ENCODE peak calls at places on chromosomes 7 and 10, in seven cellular contexts. D is stimulated activated CD4-positive, alpha-beta T cell treated with anti-CD3 and anti-CD28 coated beads, Interleukin-1b, Interleukin-23, amount 100 ng/mL, for 1 hour; O is cardiac fibroblast; Z is H54; L is cerebellar cortex; N is colonic mucosa; A is NCI-H1105. X is an unnamed sample.

GRCh38 chr7:105611856-105612775 is 30.8 kb upstream of the EFCAB10 start:
- DNase-seq in D (no peak), O (peak), Z (peak), L (no peak), N (no peak), A (no peak), X (peak)

GRCh38 chr10:132229834-132230556 is 43.2 kb downstream of the DPYSL4 start:
- DNase-seq in D (no peak), O (no peak), Z (no peak), L (peak), N (peak), A (no peak), X (peak)

GRCh38 chr7:127154958-127155357 is 97.8 kb downstream of the GRM8 start:
- DNase-seq in D (no peak), O (no peak), Z (no peak), L (no peak), N (no peak), A (no peak), X (no peak)

GRCh38 chr7:28041508-28042314 is 138.9 kb downstream of the JAZF1 start:
- DNase-seq in D (no peak), O (peak), Z (no peak), L (no peak), N (no peak), A (no peak), X (peak)

GRCh38 chr10:23073527-23073926 is 21.9 kb upstream of the MSRB2 start:
- DNase-seq in D (no peak), O (no peak), Z (no peak), L (no peak), N (no peak), A (no peak), X (no peak)

GRCh38 chr7:128027485-128027980 is 3.7 kb downstream of the LRRC4 start:
- DNase-seq in D (no peak), O (no peak), Z (no peak), L (no peak), N (peak), A (no peak), X (no peak)

GRCh38 chr10:126350216-126350992 is 37.9 kb downstream of the ADAM12 start:
- DNase-seq in D (no peak), O (peak), Z (peak), L (no peak), N (no peak), A (no peak), X (peak)

GRCh38 chr10:52740913-52741675 is 31.5 kb downstream of the MBL2 start:
- DNase-seq in D (peak), O (peak), Z (peak), L (peak), N (peak), A (no peak), X (peak)

GRCh38 chr7:38321515-38321944 is 48.1 kb upstream of the TARP start:
- DNase-seq in D (no peak), O (peak), Z (no peak), L (no peak), N (no peak), A (no peak), X (peak)

GRCh38 chr7:28048694-28049093 is 131.9 kb downstream of the JAZF1 start:
- DNase-seq in D (no peak), O (no peak), Z (no peak), L (no peak), N (no peak), A (no peak), X (no peak)

GRCh38 chr7:20330176-20330796 is 414 bp upstream of the ITGB8 start:
- DNase-seq in D (peak), O (peak), Z (peak), L (peak), N (peak), A (peak), X (peak)

GRCh38 chr7:120303105-120303504 is 30.1 kb downstream of the KCND2 start:
- DNase-seq in D (no peak), O (no peak), Z (no peak), L (no peak), N (no peak), A (no peak), X (no peak)

GRCh38 chr7:157961731-157962457 is 625.1 kb downstream of the DNAJB6 start:
- DNase-seq in D (no peak), O (no peak), Z (no peak), L (no peak), N (no peak), A (no peak), X (no peak)

GRCh38 chr7:16450366-16450765 is 15.2 kb downstream of the SOSTDC1 start:
- DNase-seq in D (no peak), O (no peak), Z (no peak), L (no peak), N (no peak), A (no peak), X (no peak)